ENCODE peak calls at places on chromosome 10, in nine cellular contexts. L is lower lobe of right lung, F is colonic mucosa, A is kidney, X is OCI-LY7, K is body of pancreas, V is gastrocnemius medialis, B is H1, H is Panc1. J is an unnamed sample. For H3K4me1, the result is how much of the 10 kb centered on the place peaks cover.

GRCh38 chr10:84241185-84241790 is at the start of gene LRIT1:
- DNase-seq in K (no peak), X (no peak), F (no peak), A (no peak), H (no peak), L (no peak), V (no peak), B (no peak), J (no peak)

GRCh38 chr10:74738985-74739567 is 87.3 kb upstream of the KAT6B start:
- DNase-seq in K (peak), X (peak), F (peak), H (no peak), L (no peak), A (no peak), B (no peak), V (no peak), J (no peak)

GRCh38 chr10:98047009-98047741 is 16.8 kb upstream of the CRTAC1 start:
- DNase-seq in F (no peak), K (no peak), A (no peak), B (no peak), L (no peak), X (no peak), H (no peak), V (no peak), J (peak)

GRCh38 chr10:31808258-31809218 is 120.1 kb downstream of the ARHGAP12 start:
- DNase-seq in X (peak), H (peak), V (peak), L (peak), K (peak), F (no peak), A (no peak), B (no peak), J (peak)

GRCh38 chr10:70872281-70872680 is 16.1 kb downstream of the PCBD1 start:
- DNase-seq in X (no peak), A (no peak), B (no peak), F (no peak), V (no peak), L (no peak), K (no peak), H (no peak), J (no peak)

GRCh38 chr10:96863922-96864543 is 31.9 kb downstream of the LCOR start:
- DNase-seq in L (no peak), V (no peak), H (peak), B (no peak), A (no peak), K (no peak), X (no peak), F (no peak), J (no peak)

GRCh38 chr10:119686465-119687191 is 35.4 kb downstream of the BAG3 start:
- DNase-seq in L (peak), V (peak), H (no peak), K (peak), X (peak), A (peak), F (peak), B (peak), J (peak)

GRCh38 chr10:130191380-130191779 is 55.2 kb downstream of the GLRX3 start:
- DNase-seq in V (no peak), A (no peak), H (no peak), L (no peak), K (no peak), B (no peak), X (no peak), F (no peak), J (no peak)

GRCh38 chr10:13346280-13346819 is 1.7 kb downstream of the SEPHS1 start:
- DNase-seq in X (no peak), F (peak), K (peak), L (no peak), B (no peak), A (no peak), V (no peak), H (no peak), J (no peak)

GRCh38 chr10:100895896-100896295 is 16.9 kb upstream of the SLF2 start:
- DNase-seq in B (no peak), V (no peak), L (no peak), K (no peak), F (no peak), H (no peak), A (no peak), X (no peak), J (no peak)

GRCh38 chr10:42753126-42753506 is 29.5 kb upstream of the BMS1 start:
- DNase-seq in H (peak), V (peak), F (peak), X (no peak), A (peak), K (peak), B (peak), L (peak), J (peak)

GRCh38 chr10:28429573-28430216 is 103.2 kb upstream of the WAC start:
- DNase-seq in H (no peak), K (no peak), F (peak), B (no peak), L (no peak), X (no peak), V (no peak), A (no peak), J (no peak)

GRCh38 chr10:119761106-119761505 is 35.3 kb downstream of the INPP5F start:
- DNase-seq in B (no peak), V (no peak), F (no peak), X (no peak), H (no peak), L (no peak), K (no peak), A (no peak), J (no peak)

GRCh38 chr10:49257626-49258350 is 41.2 kb upstream of the C10orf71 start:
- DNase-seq in X (no peak), B (no peak), V (no peak), A (no peak), H (no peak), L (no peak), K (no peak), F (no peak), J (no peak)

GRCh38 chr10:89153086-89153485 is 54.0 kb downstream of the CH25H start:
- DNase-seq in V (no peak), K (no peak), F (no peak), L (no peak), H (no peak), B (no peak), X (no peak), A (no peak), J (no peak)

GRCh38 chr10:76576276-76576962 is 1061.2 kb downstream of the KCNMA1 start:
- DNase-seq in F (no peak), H (no peak), V (no peak), A (no peak), X (no peak), L (no peak), K (no peak), B (no peak), J (no peak)

GRCh38 chr10:32988604-32989003 is 30.6 kb upstream of the ITGB1 start:
- DNase-seq in K (no peak), V (no peak), A (no peak), L (no peak), H (no peak), X (no peak), B (no peak), F (no peak), J (no peak)

GRCh38 chr10:126387041-126387908 is 1.0 kb downstream of the ADAM12 start:
- DNase-seq in A (peak), H (no peak), V (no peak), B (no peak), L (peak), K (peak), F (peak), X (no peak), J (peak)

GRCh38 chr10:77613476-77614130 is 24.0 kb downstream of the KCNMA1 start:
- DNase-seq in V (no peak), L (no peak), K (no peak), F (peak), X (no peak), A (no peak), B (no peak), H (no peak), J (no peak)

GRCh38 chr10:15852111-15852557 is 8.2 kb downstream of the MINDY3 start:
- DNase-seq in L (no peak), X (no peak), B (no peak), V (no peak), F (no peak), K (no peak), H (no peak), A (no peak), J (no peak)

GRCh38 chr10:34156781-34157425 is 658.2 kb downstream of the PARD3 start:
- DNase-seq in B (no peak), A (no peak), X (no peak), H (no peak), F (no peak), V (no peak), L (no peak), K (no peak), J (no peak)

GRCh38 chr10:28072573-28072972 is 73.7 kb upstream of the ODAD2 start:
- DNase-seq in B (no peak), X (no peak), K (no peak), A (no peak), V (no peak), L (no peak), F (no peak), H (no peak), J (no peak)

GRCh38 chr10:9302142-9302746 is 1247.8 kb downstream of the GATA3 start:
- DNase-seq in F (no peak), L (no peak), X (peak), A (no peak), H (peak), B (no peak), V (no peak), K (no peak), J (no peak)

GRCh38 chr10:32239770-32240169 is 107.2 kb downstream of the EPC1 start:
- DNase-seq in B (no peak), V (no peak), H (no peak), F (no peak), X (no peak), A (no peak), L (no peak), K (no peak), J (no peak)

GRCh38 chr10:92573091-92573797 is 649 bp downstream of the IDE start:
- DNase-seq in X (peak), V (no peak), F (peak), L (no peak), H (no peak), B (no peak), K (peak), A (peak), J (no peak)

GRCh38 chr10:35192645-35193249 is 66.1 kb downstream of the CREM start:
- DNase-seq in L (no peak), B (no peak), A (no peak), F (no peak), H (no peak), V (no peak), K (no peak), X (no peak), J (no peak)

GRCh38 chr10:84478679-84479078 is 150.3 kb downstream of the CCSER2 start:
- DNase-seq in A (no peak), H (no peak), X (no peak), V (no peak), L (no peak), K (no peak), B (no peak), F (no peak), J (no peak)

GRCh38 chr10:93851169-93851568 is 42.6 kb upstream of the SLC35G1 start:
- DNase-seq in A (no peak), X (no peak), K (no peak), L (no peak), V (no peak), F (no peak), H (no peak), B (no peak), J (no peak)

GRCh38 chr10:88991161-88991899 is 732 bp downstream of the FAS start:
- DNase-seq in X (peak), F (peak), V (peak), H (no peak), L (peak), B (no peak), K (peak), A (peak), J (peak)

GRCh38 chr10:97063271-97063982 is 122.3 kb downstream of the SLIT1 start:
- DNase-seq in L (no peak), K (no peak), F (no peak), H (no peak), X (no peak), B (no peak), A (peak), V (no peak), J (no peak)

GRCh38 chr10:50578949-50579348 is 44.8 kb downstream of the SGMS1 start:
- DNase-seq in H (no peak), K (no peak), A (no peak), V (no peak), F (no peak), B (no peak), X (no peak), L (no peak), J (no peak)
- H3K4me1 ChIP-seq in H (under half), K (half or more), A (under half), V (under half), F (under half), B (under half), X (under half), L (under half), J (under half)

DNA sequence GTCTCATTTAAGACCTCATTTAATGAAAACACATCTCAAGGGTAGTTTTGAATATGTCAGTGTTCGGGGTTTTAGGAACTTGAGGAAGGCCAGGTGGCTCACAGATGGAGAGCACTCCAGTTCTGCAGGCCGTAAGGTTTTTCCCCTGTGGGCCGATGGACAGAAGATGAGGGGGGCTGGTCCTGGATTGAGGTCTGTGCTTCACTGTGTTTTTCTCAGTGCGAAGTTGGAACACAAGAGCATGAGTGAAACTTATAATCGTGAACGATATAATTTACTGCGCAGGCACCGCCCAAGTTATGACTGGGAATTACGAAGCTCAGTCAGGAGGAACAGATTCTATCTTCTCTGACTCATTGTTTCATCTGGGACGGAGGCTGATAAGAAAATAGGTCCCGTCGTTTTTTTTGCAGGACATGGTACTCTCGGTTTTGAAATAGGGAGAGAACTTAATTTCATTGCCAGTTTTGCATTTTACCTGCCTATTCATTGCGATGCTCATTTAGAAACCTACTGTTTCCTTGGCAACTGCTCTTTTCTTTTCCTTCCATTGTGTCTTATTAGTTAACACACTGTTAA is 591.0 kb upstream of the PFKP start:
- DNase-seq in K (no peak), B (no peak), A (no peak), L (no peak), V (no peak), F (no peak), H (no peak), X (no peak), J (no peak)
- H3K4me1 ChIP-seq in K (under half), B (under half), A (under half), L (under half), V (under half), F (under half), H (under half), X (under half), J (under half)

GRCh38 chr10:95354130-95354529 is 63.3 kb upstream of the PDLIM1 start:
- DNase-seq in X (no peak), L (no peak), K (no peak), V (no peak), H (no peak), F (no peak), A (no peak), B (no peak), J (no peak)

GRCh38 chr10:95356190-95356955 is 65.6 kb upstream of the PDLIM1 start:
- DNase-seq in A (no peak), V (no peak), K (no peak), H (no peak), L (no peak), F (no peak), B (no peak), X (no peak), J (no peak)

GRCh38 chr10:95353123-95353522 is 62.3 kb upstream of the PDLIM1 start:
- DNase-seq in X (no peak), H (no peak), A (no peak), V (no peak), L (no peak), B (no peak), K (no peak), F (no peak), J (no peak)

GRCh38 chr10:95352684-95353083 is 61.9 kb upstream of the PDLIM1 start:
- DNase-seq in B (no peak), L (no peak), K (no peak), X (no peak), A (no peak), H (no peak), F (no peak), V (no peak), J (no peak)

DNA sequence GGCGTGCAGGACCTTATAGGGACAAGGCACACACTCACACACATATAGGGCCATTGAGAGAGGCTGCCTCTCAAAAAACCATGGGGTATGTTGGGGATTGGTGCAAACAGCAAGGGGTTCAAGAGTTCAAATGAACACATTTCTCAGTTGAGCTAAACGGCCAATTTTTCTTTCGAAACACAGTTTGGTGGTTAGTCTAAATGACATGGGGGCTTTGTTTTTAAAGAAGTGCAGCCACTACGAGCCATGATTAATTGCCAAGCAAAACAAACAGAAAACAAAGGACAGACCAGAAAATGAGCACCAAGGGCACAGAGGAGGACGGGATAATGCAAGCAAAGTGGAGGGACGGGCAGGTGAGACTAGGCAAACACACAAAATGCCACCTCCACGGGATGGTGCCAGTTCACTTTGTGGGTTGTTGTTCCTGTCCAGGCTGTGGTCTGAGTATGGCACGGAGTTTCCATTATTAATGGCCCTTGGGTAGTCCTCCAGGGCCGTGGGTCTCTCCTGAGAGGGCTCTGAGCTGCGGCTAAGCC is 64.5 kb upstream of the PDLIM1 start:
- DNase-seq in A (no peak), H (no peak), X (no peak), V (no peak), K (no peak), L (no peak), F (no peak), B (no peak), J (no peak)
- H3K4me1 ChIP-seq in A (under half), H (under half), X (under half), V (under half), K (under half), L (under half), F (under half), B (under half), J (under half)

GRCh38 chr10:11212686-11213085 is 195.0 kb downstream of the CELF2 start:
- DNase-seq in H (no peak), K (no peak), L (no peak), A (no peak), V (no peak), B (no peak), F (no peak), X (no peak), J (no peak)
- H3K4me1 ChIP-seq in H (under half), K (under half), L (under half), A (under half), V (under half), B (under half), F (under half), X (under half), J (half or more)

GRCh38 chr10:103679096-103679790 is 176.1 kb downstream of the SH3PXD2A start:
- DNase-seq in X (no peak), F (no peak), B (no peak), L (no peak), K (no peak), H (no peak), A (no peak), V (no peak), J (no peak)

GRCh38 chr10:103676851-103677417 is 178.4 kb downstream of the SH3PXD2A start:
- DNase-seq in A (no peak), F (no peak), B (no peak), V (no peak), K (peak), X (no peak), H (no peak), L (no peak), J (peak)

GRCh38 chr10:103676058-103676785 is 179.2 kb downstream of the SH3PXD2A start:
- DNase-seq in V (peak), A (no peak), L (no peak), K (peak), X (no peak), B (no peak), H (no peak), F (no peak), J (no peak)

GRCh38 chr10:103677486-103677885 is 177.9 kb downstream of the SH3PXD2A start:
- DNase-seq in X (no peak), H (no peak), L (no peak), B (no peak), K (no peak), V (no peak), A (no peak), F (no peak), J (no peak)

DNA sequence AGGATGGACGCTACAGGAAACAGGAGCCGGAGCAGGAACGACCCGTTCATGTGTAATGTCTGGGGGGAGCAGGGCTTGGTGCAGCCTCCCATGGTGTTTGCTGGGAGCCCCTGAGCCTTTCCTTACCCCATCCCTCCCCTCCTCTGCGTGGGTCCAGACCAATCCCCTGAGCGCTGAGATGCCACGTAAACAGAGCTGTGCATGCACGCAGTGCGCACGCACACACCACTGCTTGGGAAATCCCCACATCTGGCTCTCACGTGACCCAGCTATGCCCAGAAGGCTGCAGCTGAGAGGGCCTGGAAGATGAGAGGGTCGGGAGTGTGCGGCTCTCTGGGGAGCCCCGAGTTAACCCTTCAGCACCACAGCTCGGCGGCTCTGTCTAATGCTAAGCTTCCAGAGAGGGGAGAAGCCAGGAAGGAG is 177.3 kb downstream of the SH3PXD2A start:
- DNase-seq in H (no peak), L (peak), V (peak), F (peak), K (peak), X (peak), B (no peak), A (peak), J (peak)
- H3K4me1 ChIP-seq in H (under half), L (under half), V (under half), F (under half), K (under half), X (under half), B (under half), A (under half), J (under half)

DNA sequence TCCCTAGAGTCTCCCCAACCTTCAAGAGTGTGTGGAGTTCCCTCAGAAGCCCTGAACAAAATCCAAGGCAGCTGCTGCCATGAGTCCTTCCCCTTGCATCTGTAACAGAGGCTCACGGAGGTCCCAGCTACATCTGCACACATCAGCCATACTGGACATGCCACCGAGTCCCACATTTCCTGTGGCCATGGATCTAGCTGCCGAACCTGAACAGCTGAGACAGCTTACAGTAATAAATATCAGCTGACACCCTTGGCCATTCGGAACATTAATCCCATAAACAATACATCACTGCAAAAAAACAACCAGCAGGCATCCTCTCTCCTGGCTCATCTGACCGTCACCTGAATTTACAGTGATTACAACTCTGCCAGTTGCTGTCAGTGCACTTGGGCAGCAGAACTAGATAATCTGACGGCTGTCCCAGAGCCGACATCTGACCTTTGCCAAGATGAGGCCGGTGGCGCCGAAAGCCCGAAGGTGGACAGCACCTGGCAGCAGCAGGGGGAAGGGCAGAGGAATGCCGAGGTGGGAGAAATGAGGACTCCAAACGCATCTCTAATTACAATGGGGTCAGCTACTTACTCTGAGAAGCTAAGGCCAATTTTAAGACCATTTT is 33.6 kb downstream of the TRIM8 start:
- DNase-seq in V (peak), X (no peak), H (no peak), F (no peak), A (peak), B (no peak), L (no peak), K (no peak), J (no peak)
- H3K4me1 ChIP-seq in V (under half), X (under half), H (under half), F (under half), A (half or more), B (under half), L (half or more), K (under half), J (half or more)